ENCODE peak calls at places on chromosomes 13 and 19, in four cellular contexts. S, Q, X and D are unnamed samples.

GRCh38 chr13:99041788-99042187 is 63.9 kb upstream of the DOCK9 start:
- DNase-seq in S (no peak), Q (no peak), X (no peak), D (no peak)

GRCh38 chr19:2474232-2475017 is 1.5 kb upstream of the GADD45B start:
- DNase-seq in S (peak), Q (no peak), X (peak), D (no peak)

GRCh38 chr13:78998736-78999135 is 339.8 kb upstream of the OBI1 start:
- DNase-seq in S (no peak), Q (no peak), X (no peak), D (no peak)

GRCh38 chr13:113405481-113406300 is 41.8 kb upstream of the GRTP1 start:
- DNase-seq in S (peak), Q (no peak), X (no peak), D (no peak)

GRCh38 chr19:2790557-2791271 is 5.4 kb downstream of the THOP1 start:
- DNase-seq in S (no peak), Q (no peak), X (peak), D (no peak)

GRCh38 chr19:1400281-1401137 is 833 bp downstream of the GAMT start:
- DNase-seq in S (peak), Q (no peak), X (peak), D (no peak)

GRCh38 chr19:50957587-50957986 is 4.7 kb upstream of the KLK5 start:
- DNase-seq in S (no peak), Q (no peak), X (no peak), D (no peak)

GRCh38 chr13:28257305-28257704 is 119.0 kb downstream of the PAN3 start:
- DNase-seq in S (no peak), Q (no peak), X (no peak), D (no peak)

GRCh38 chr19:52825765-52826164 is 4.3 kb upstream of the ZNF28 start:
- DNase-seq in S (no peak), Q (no peak), X (no peak), D (no peak)

GRCh38 chr13:102870677-102871415 is 25.0 kb downstream of the ERCC5 start:
- DNase-seq in S (peak), Q (no peak), X (peak), D (peak)
- TF ChIP-seq TCF7L2 in S (no peak), Q (no peak), X (no peak), D (no peak)

GRCh38 chr13:40819797-40820315 is 30.4 kb downstream of the SLC25A15 start:
- DNase-seq in S (no peak), Q (no peak), X (no peak), D (no peak)
- TF ChIP-seq TCF7L2 in S (no peak), Q (no peak), X (no peak), D (no peak)

GRCh38 chr13:96020941-96021340 is 32.3 kb downstream of the UGGT2 start:
- DNase-seq in S (no peak), Q (no peak), X (peak), D (no peak)
- TF ChIP-seq TCF7L2 in S (no peak), Q (no peak), X (no peak), D (no peak)

DNA sequence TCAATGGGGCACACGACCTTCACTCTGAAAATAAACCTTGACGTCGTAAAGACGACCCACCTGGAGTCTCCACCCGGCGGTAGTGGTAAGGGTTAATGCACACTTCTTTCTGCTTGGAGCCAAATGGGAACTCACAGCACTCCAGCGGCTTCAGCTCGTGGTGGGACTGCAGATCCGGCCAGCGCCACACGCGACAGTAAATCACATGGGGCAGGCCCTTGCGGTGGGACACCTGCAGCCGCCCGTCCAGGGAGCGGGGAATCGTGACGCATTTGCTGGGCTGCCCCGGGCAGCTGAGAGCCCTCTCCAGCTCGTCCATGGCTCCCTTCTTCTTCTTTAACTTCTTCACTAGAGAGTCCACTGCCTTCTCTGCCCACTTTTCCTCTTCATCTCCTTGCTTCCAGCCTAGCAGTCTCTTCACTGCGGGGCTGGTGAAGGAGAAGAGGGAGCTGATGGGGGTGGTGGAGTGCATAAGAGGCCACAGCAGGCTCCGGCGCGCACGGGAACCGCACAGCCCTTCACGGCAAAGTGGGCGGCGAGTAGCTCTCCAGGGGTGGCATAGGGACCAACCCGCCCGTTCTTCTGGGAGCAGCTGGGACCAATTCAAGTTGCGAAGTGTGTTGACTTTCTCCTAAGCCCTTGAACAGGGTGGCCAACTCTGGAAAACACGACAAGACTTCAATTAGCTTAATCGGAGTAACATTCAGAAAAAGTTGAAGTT is 40.7 kb downstream of the SMAD9 start:
- DNase-seq in S (no peak), Q (no peak), X (no peak), D (no peak)
- TF ChIP-seq TCF7L2 in S (no peak), Q (no peak), X (no peak), D (no peak)